ENCODE peak calls at places on chromosomes 1 and 21, in four cellular contexts. J is WTC11, G is A549, K is HepG2. F is an unnamed sample.

GRCh38 chr1:218778731-218779130 is 394.9 kb upstream of the LYPLAL1 start:
- DNase-seq in J (no peak), G (no peak), K (no peak), F (no peak)

GRCh38 chr1:209585672-209586071 is 2.2 kb downstream of the CAMK1G start:
- DNase-seq in J (peak), G (no peak), K (no peak), F (no peak)

GRCh38 chr21:32256873-32257620 is 21.8 kb downstream of the MIS18A start:
- DNase-seq in J (no peak), G (peak), K (no peak), F (no peak)

GRCh38 chr1:95084317-95085176 is 11.8 kb upstream of the ALG14 start:
- DNase-seq in J (peak), G (peak), K (peak), F (peak)

GRCh38 chr1:112507896-112508241 is 896 bp upstream of the WNT2B start:
- DNase-seq in J (peak), G (no peak), K (no peak), F (peak)

GRCh38 chr1:154263465-154264332 is 8.7 kb upstream of the HAX1 start:
- DNase-seq in J (no peak), G (no peak), K (no peak), F (no peak)

GRCh38 chr1:157773723-157774350 is 3.1 kb downstream of the FCRL2 start:
- DNase-seq in J (peak), G (peak), K (peak), F (no peak)

GRCh38 chr1:7425229-7425628 is 345.9 kb upstream of the VAMP3 start:
- DNase-seq in J (no peak), G (no peak), K (no peak), F (no peak)

GRCh38 chr1:233217832-233218231 is 77.7 kb downstream of the PCNX2 start:
- DNase-seq in J (no peak), G (no peak), K (no peak), F (no peak)

GRCh38 chr1:221740260-221740830 is 1.5 kb downstream of the DUSP10 start:
- DNase-seq in J (no peak), G (no peak), K (no peak), F (no peak)

GRCh38 chr21:31866077-31866511 is 6.7 kb upstream of the HUNK start:
- DNase-seq in J (peak), G (peak), K (peak), F (peak)

GRCh38 chr1:92736395-92736794 is 48.5 kb downstream of the EVI5 start:
- DNase-seq in J (no peak), G (peak), K (no peak), F (no peak)

GRCh38 chr1:175757381-175758015 is 14.1 kb upstream of the TNR start:
- DNase-seq in J (peak), G (peak), K (no peak), F (peak)

GRCh38 chr1:205275133-205275532 is 46.4 kb downstream of the NUAK2 start:
- DNase-seq in J (no peak), G (no peak), K (no peak), F (no peak)

GRCh38 chr1:19650416-19651140 is 6.5 kb downstream of the NBL1 start:
- DNase-seq in J (no peak), G (no peak), K (no peak), F (peak)

GRCh38 chr1:112177314-112177713 is 187.8 kb upstream of the KCND3 start:
- DNase-seq in J (no peak), G (no peak), K (no peak), F (no peak)

GRCh38 chr1:167433884-167434283 is 84.4 kb downstream of the CD247 start:
- DNase-seq in J (no peak), G (no peak), K (no peak), F (no peak)

GRCh38 chr1:84078108-84078823 is 65.8 kb upstream of the PRKACB start:
- DNase-seq in J (no peak), G (peak), K (no peak), F (peak)

GRCh38 chr1:17207966-17208418 is 3.1 kb downstream of the PADI1 start:
- DNase-seq in J (no peak), G (peak), K (no peak), F (peak)

GRCh38 chr1:235259133-235259778 is 68.7 kb downstream of the ARID4B start:
- DNase-seq in J (no peak), G (no peak), K (no peak), F (no peak)

GRCh38 chr1:24540906-24541710 is 14.8 kb upstream of the NCMAP start:
- DNase-seq in J (no peak), G (peak), K (peak), F (no peak)

GRCh38 chr1:106961671-106962070 is 94.8 kb upstream of the PRMT6 start:
- DNase-seq in J (no peak), G (no peak), K (no peak), F (no peak)

GRCh38 chr1:172293379-172293778 is 127.1 kb upstream of the C1orf105 start:
- DNase-seq in J (no peak), G (no peak), K (no peak), F (no peak)

GRCh38 chr1:48470506-48470905 is 1.5 kb downstream of the SPATA6 start:
- DNase-seq in J (peak), G (no peak), K (no peak), F (no peak)

GRCh38 chr1:222459652-222460051 is 88.3 kb downstream of the HHIPL2 start:
- DNase-seq in J (no peak), G (no peak), K (no peak), F (no peak)

GRCh38 chr1:81135524-81135923 is 665.2 kb upstream of the ADGRL2 start:
- DNase-seq in J (no peak), G (no peak), K (no peak), F (no peak)

GRCh38 chr1:43388613-43389012 is 987 bp downstream of the MED8 start:
- DNase-seq in J (no peak), G (no peak), K (no peak), F (peak)

GRCh38 chr1:72442251-72442650 is 159.9 kb upstream of the NEGR1 start:
- DNase-seq in J (no peak), G (no peak), K (no peak), F (no peak)

GRCh38 chr1:93502561-93502960 is 54.6 kb downstream of the FNBP1L start:
- DNase-seq in J (no peak), G (no peak), K (no peak), F (no peak)

GRCh38 chr1:151059342-151060240 is at the start of gene CDC42SE1:
- DNase-seq in J (peak), G (peak), K (peak), F (peak)

GRCh38 chr21:41776778-41777177 is 9.9 kb upstream of the RIPK4 start:
- DNase-seq in J (no peak), G (no peak), K (no peak), F (no peak)

GRCh38 chr21:33127154-33127893 is 57.4 kb downstream of the OLIG1 start:
- DNase-seq in J (peak), G (peak), K (peak), F (peak)

GRCh38 chr1:171817511-171818265 is 23.6 kb upstream of the DNM3 start:
- DNase-seq in J (no peak), G (peak), K (peak), F (peak)

GRCh38 chr21:42534901-42535378 is 21.3 kb downstream of the SLC37A1 start:
- DNase-seq in J (no peak), G (no peak), K (no peak), F (no peak)

GRCh38 chr1:26278835-26279597 is 870 bp upstream of the SH3BGRL3 start:
- DNase-seq in J (no peak), G (no peak), K (no peak), F (peak)

GRCh38 chr1:109370712-109371270 is 26.9 kb downstream of the SORT1 start:
- DNase-seq in J (no peak), G (no peak), K (peak), F (no peak)
- TF ChIP-seq NR3C1 in J (no peak), G (no peak), K (no peak), F (no peak)

DNA sequence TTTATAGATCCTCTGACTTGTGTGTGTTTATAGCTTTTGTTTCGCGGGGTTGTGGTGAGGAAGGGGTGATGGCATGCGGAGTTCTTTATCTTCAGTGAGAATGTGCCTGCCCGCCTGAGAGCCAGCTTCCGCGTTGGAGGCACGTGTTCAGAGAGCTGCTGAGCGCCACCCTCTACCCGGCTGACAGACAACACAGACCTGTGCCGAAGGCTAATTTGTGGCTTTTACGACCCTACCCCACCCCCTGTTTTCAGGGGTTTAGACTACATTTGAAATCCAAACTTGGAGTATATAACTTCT is 14.4 kb upstream of the CD101 start:
- DNase-seq in J (no peak), G (no peak), K (no peak), F (no peak)
- TF ChIP-seq NR3C1 in J (no peak), G (no peak), K (no peak), F (no peak)

DNA sequence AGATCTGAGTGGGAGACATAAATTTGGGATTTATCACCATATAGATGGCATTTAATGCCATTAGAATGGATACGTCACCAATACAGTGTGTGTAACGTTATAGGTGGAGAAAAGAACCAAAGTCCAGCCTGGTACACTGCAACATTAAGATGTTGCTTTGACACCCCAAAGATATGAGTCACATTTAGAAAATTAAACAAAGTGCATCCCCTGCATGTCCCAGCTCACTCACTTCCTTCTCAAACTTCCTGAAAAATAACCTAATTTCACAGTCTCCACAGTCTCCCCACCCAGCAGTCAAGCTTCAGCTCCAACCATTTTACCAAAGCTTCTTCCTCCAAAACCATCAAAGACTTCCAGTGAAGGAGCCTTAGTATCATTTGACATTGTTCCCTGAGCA is 111.9 kb downstream of the OMA1 start:
- DNase-seq in J (no peak), G (no peak), K (no peak), F (no peak)
- TF ChIP-seq NR3C1 in J (no peak), G (no peak), K (no peak), F (no peak)

GRCh38 chr1:71089536-71090270 is 8.9 kb upstream of the ZRANB2 start:
- DNase-seq in J (no peak), G (no peak), K (no peak), F (no peak)
- TF ChIP-seq NR3C1 in J (no peak), G (no peak), K (no peak), F (no peak)

GRCh38 chr21:45747802-45748445 is 104.4 kb downstream of the PCBP3 start:
- DNase-seq in J (no peak), G (peak), K (no peak), F (no peak)
- TF ChIP-seq NR3C1 in J (no peak), G (no peak), K (no peak), F (no peak)

GRCh38 chr1:32984090-32984828 is 19.6 kb upstream of the RNF19B start:
- DNase-seq in J (peak), G (no peak), K (no peak), F (no peak)
- TF ChIP-seq NR3C1 in J (no peak), G (no peak), K (no peak), F (no peak)

DNA sequence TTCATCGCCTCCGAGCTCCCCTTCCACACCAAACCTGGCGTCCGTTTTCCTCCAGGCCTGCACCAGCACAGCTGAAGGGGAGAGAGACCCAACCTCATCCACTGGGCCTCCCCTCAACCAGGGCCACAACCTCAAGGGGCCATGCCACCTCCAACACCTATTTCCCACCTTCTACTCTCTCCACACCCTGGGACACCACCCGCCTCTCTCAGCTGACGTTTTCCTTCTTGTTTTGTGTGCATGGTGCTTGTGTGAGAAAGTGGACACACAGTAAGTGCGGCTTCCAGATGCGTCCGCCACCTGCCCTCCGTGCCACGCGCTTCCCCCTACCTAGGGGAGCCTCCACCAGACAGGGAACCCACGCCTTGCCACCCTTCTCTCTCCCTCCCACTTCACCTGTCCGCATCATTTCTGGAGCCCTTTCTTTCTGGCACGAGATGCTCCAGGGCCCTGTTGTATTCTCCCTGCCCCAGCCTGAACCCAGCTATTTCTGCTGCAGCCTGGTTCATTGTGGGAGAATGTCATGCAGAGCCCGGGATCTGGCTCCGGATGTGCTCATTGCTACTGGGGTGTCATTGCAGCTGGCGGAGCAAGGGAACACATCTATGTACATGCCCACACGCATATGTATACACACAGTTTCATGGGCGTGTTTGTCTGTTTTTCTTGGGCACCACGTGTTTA is 1.3 kb upstream of the GNB1 start:
- DNase-seq in J (no peak), G (no peak), K (no peak), F (no peak)
- TF ChIP-seq NR3C1 in J (no peak), G (no peak), K (no peak), F (no peak)

GRCh38 chr1:104646233-104646632 is 896.5 kb downstream of the AMY1C start:
- DNase-seq in J (no peak), G (no peak), K (no peak), F (no peak)

GRCh38 chr1:104648269-104648691 is 898.6 kb downstream of the AMY1C start:
- DNase-seq in J (no peak), G (peak), K (peak), F (peak)
- TF ChIP-seq NR3C1 in J (no peak), G (no peak), K (no peak), F (no peak)